ENCODE peak calls at places on chromosomes 2 and 18, in seven cellular contexts. One of them, this sample, is unnamed.

GRCh38 chr18:500556-501405 is at the start of gene COLEC12:
- DNase-seq in nephron progenitor cell: peak
- DNase-seq in stimulated activated CD4-positive, alpha-beta T cell treated with anti-CD3 and anti-CD28 coated beads, Interleukin-12 subunit alpha, Interleukin-12 subunit beta, amount 100 ng/mL, for 4 hours: no peak
- DNase-seq in tibial nerve: no peak
- DNase-seq in upper lobe of left lung: peak
- DNase-seq in GM03348: peak
- DNase-seq in COR-L47: no peak
- DNase-seq in this sample: no peak

GRCh38 chr18:67519582-67519981 is 3.1 kb upstream of the DSEL start:
- DNase-seq in stimulated activated CD4-positive, alpha-beta T cell treated with anti-CD3 and anti-CD28 coated beads, Interleukin-12 subunit alpha, Interleukin-12 subunit beta, amount 100 ng/mL, for 4 hours: no peak
- DNase-seq in COR-L47: no peak
- DNase-seq in tibial nerve: no peak
- DNase-seq in GM03348: peak
- DNase-seq in upper lobe of left lung: no peak
- DNase-seq in nephron progenitor cell: no peak
- DNase-seq in this sample: no peak

GRCh38 chr2:108855194-108855593 is 68.6 kb downstream of the CCDC138 start:
- DNase-seq in GM03348: no peak
- DNase-seq in upper lobe of left lung: no peak
- DNase-seq in tibial nerve: no peak
- DNase-seq in COR-L47: peak
- DNase-seq in stimulated activated CD4-positive, alpha-beta T cell treated with anti-CD3 and anti-CD28 coated beads, Interleukin-12 subunit alpha, Interleukin-12 subunit beta, amount 100 ng/mL, for 4 hours: no peak
- DNase-seq in nephron progenitor cell: no peak
- DNase-seq in this sample: no peak

GRCh38 chr2:102698369-102699111 is 63.3 kb upstream of the TMEM182 start:
- DNase-seq in tibial nerve: no peak
- DNase-seq in upper lobe of left lung: no peak
- DNase-seq in stimulated activated CD4-positive, alpha-beta T cell treated with anti-CD3 and anti-CD28 coated beads, Interleukin-12 subunit alpha, Interleukin-12 subunit beta, amount 100 ng/mL, for 4 hours: no peak
- DNase-seq in GM03348: no peak
- DNase-seq in nephron progenitor cell: no peak
- DNase-seq in COR-L47: peak
- DNase-seq in this sample: no peak

GRCh38 chr2:42055573-42056514 is 8.0 kb downstream of the PKDCC start:
- DNase-seq in upper lobe of left lung: no peak
- DNase-seq in tibial nerve: no peak
- DNase-seq in GM03348: no peak
- DNase-seq in nephron progenitor cell: peak
- DNase-seq in stimulated activated CD4-positive, alpha-beta T cell treated with anti-CD3 and anti-CD28 coated beads, Interleukin-12 subunit alpha, Interleukin-12 subunit beta, amount 100 ng/mL, for 4 hours: no peak
- DNase-seq in COR-L47: no peak
- DNase-seq in this sample: no peak

GRCh38 chr2:55014962-55015939 is 35.0 kb downstream of the RTN4 start:
- DNase-seq in stimulated activated CD4-positive, alpha-beta T cell treated with anti-CD3 and anti-CD28 coated beads, Interleukin-12 subunit alpha, Interleukin-12 subunit beta, amount 100 ng/mL, for 4 hours: peak
- DNase-seq in COR-L47: peak
- DNase-seq in upper lobe of left lung: peak
- DNase-seq in GM03348: peak
- DNase-seq in tibial nerve: no peak
- DNase-seq in nephron progenitor cell: peak
- DNase-seq in this sample: peak

GRCh38 chr2:219542931-219543595 is 546 bp downstream of the CHPF start:
- DNase-seq in nephron progenitor cell: peak
- DNase-seq in GM03348: peak
- DNase-seq in COR-L47: peak
- DNase-seq in upper lobe of left lung: peak
- DNase-seq in stimulated activated CD4-positive, alpha-beta T cell treated with anti-CD3 and anti-CD28 coated beads, Interleukin-12 subunit alpha, Interleukin-12 subunit beta, amount 100 ng/mL, for 4 hours: no peak
- DNase-seq in tibial nerve: no peak
- DNase-seq in this sample: no peak

GRCh38 chr18:77042583-77042982 is 90.0 kb downstream of the MBP start:
- DNase-seq in stimulated activated CD4-positive, alpha-beta T cell treated with anti-CD3 and anti-CD28 coated beads, Interleukin-12 subunit alpha, Interleukin-12 subunit beta, amount 100 ng/mL, for 4 hours: no peak
- DNase-seq in COR-L47: no peak
- DNase-seq in nephron progenitor cell: peak
- DNase-seq in tibial nerve: no peak
- DNase-seq in GM03348: no peak
- DNase-seq in upper lobe of left lung: no peak
- DNase-seq in this sample: no peak

GRCh38 chr2:45024600-45025291 is 15.5 kb upstream of the SIX2 start:
- DNase-seq in COR-L47: no peak
- DNase-seq in stimulated activated CD4-positive, alpha-beta T cell treated with anti-CD3 and anti-CD28 coated beads, Interleukin-12 subunit alpha, Interleukin-12 subunit beta, amount 100 ng/mL, for 4 hours: no peak
- DNase-seq in upper lobe of left lung: peak
- DNase-seq in nephron progenitor cell: no peak
- DNase-seq in GM03348: peak
- DNase-seq in tibial nerve: no peak
- DNase-seq in this sample: no peak

GRCh38 chr2:33013684-33014110 is 66.9 kb downstream of the LTBP1 start:
- DNase-seq in COR-L47: no peak
- DNase-seq in stimulated activated CD4-positive, alpha-beta T cell treated with anti-CD3 and anti-CD28 coated beads, Interleukin-12 subunit alpha, Interleukin-12 subunit beta, amount 100 ng/mL, for 4 hours: no peak
- DNase-seq in GM03348: no peak
- DNase-seq in tibial nerve: no peak
- DNase-seq in nephron progenitor cell: no peak
- DNase-seq in upper lobe of left lung: no peak
- DNase-seq in this sample: no peak